ENCODE peak calls at places on chromosome 11, in four cellular contexts. One of them, this sample, is unnamed.

GRCh38 chr11:17385492-17385891 is 3.0 kb downstream of the KCNJ11 start:
- DNase-seq in K562: no peak
- DNase-seq in SK-N-SH: no peak
- DNase-seq in GM12878: no peak
- DNase-seq in this sample: no peak

GRCh38 chr11:2594267-2594666 is 105.5 kb downstream of the KCNQ1OT1 start:
- DNase-seq in K562: no peak
- DNase-seq in SK-N-SH: no peak
- DNase-seq in GM12878: no peak
- DNase-seq in this sample: no peak

GRCh38 chr11:48050304-48050703 is 69.9 kb downstream of the PTPRJ start:
- DNase-seq in K562: no peak
- DNase-seq in SK-N-SH: no peak
- DNase-seq in GM12878: no peak
- DNase-seq in this sample: no peak

GRCh38 chr11:79940165-79940564 is 499.3 kb upstream of the TENM4 start:
- DNase-seq in K562: no peak
- DNase-seq in SK-N-SH: no peak
- DNase-seq in GM12878: no peak
- DNase-seq in this sample: no peak

GRCh38 chr11:30585892-30586250 is 282 bp downstream of the MPPED2 start:
- DNase-seq in K562: no peak
- DNase-seq in SK-N-SH: peak; percentile 82
- DNase-seq in GM12878: no peak
- DNase-seq in this sample: no peak

GRCh38 chr11:63920870-63921417 is 4.0 kb upstream of the RCOR2 start:
- DNase-seq in K562: peak; percentile 74
- DNase-seq in SK-N-SH: no peak
- DNase-seq in GM12878: no peak
- DNase-seq in this sample: no peak

GRCh38 chr11:129779342-129779741 is 36.3 kb upstream of the TMEM45B start:
- DNase-seq in K562: no peak
- DNase-seq in SK-N-SH: no peak
- DNase-seq in GM12878: no peak
- DNase-seq in this sample: no peak

GRCh38 chr11:128204898-128205297 is 382.5 kb downstream of the ETS1 start:
- DNase-seq in K562: no peak
- DNase-seq in SK-N-SH: no peak
- DNase-seq in GM12878: no peak
- DNase-seq in this sample: no peak

GRCh38 chr11:116879789-116880402 is 42.5 kb upstream of the APOA1 start:
- DNase-seq in K562: peak; percentile 48
- DNase-seq in SK-N-SH: peak; percentile 58
- DNase-seq in GM12878: peak; percentile 42
- DNase-seq in this sample: no peak

GRCh38 chr11:103338621-103339484 is 229.6 kb downstream of the DYNC2H1 start:
- DNase-seq in K562: no peak
- DNase-seq in SK-N-SH: no peak
- DNase-seq in GM12878: no peak
- DNase-seq in this sample: peak; percentile 39

GRCh38 chr11:95891423-95892177 is 32.3 kb downstream of the MTMR2 start:
- DNase-seq in K562: no peak
- DNase-seq in SK-N-SH: no peak
- DNase-seq in GM12878: no peak
- DNase-seq in this sample: no peak

GRCh38 chr11:112265659-112266409 is 5.2 kb upstream of the PLET1 start:
- DNase-seq in K562: no peak
- DNase-seq in SK-N-SH: peak; percentile 80
- DNase-seq in GM12878: no peak
- DNase-seq in this sample: no peak

GRCh38 chr11:133980665-133981064 is 23.9 kb upstream of the IGSF9B start:
- DNase-seq in K562: no peak
- DNase-seq in SK-N-SH: no peak
- DNase-seq in GM12878: no peak
- DNase-seq in this sample: no peak

GRCh38 chr11:102886999-102887398 is 12.2 kb upstream of the MMP12 start:
- DNase-seq in K562: no peak
- DNase-seq in SK-N-SH: no peak
- DNase-seq in GM12878: no peak
- DNase-seq in this sample: no peak

GRCh38 chr11:102476069-102476468 is 23.5 kb upstream of the TMEM123 start:
- DNase-seq in K562: no peak
- DNase-seq in SK-N-SH: no peak
- DNase-seq in GM12878: no peak
- DNase-seq in this sample: no peak

GRCh38 chr11:115924744-115925567 is 420.7 kb upstream of the CADM1 start:
- DNase-seq in K562: no peak
- DNase-seq in SK-N-SH: no peak
- DNase-seq in GM12878: peak; percentile 99
- DNase-seq in this sample: no peak

DNA sequence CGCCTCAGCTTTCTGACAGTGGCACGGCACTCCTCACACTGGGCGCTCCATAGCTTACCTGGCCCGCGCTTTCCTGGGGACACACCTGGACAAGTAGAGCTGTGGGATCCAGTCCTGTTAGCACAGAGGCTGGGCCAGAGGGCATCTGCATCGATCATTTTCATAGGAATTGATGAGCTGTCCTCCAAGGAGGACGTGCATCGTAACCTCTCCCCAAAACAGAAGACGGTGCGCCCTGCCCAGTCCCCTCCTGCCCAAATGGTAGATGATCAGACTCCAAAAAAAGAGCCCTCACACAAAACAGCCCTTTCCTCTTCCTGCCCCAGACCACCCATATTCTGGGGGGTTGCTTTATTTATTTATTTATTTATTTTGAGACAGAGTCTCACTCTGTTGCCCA is 161.2 kb downstream of the CTTN start:
- DNase-seq in K562: no peak
- DNase-seq in SK-N-SH: no peak
- DNase-seq in GM12878: no peak
- DNase-seq in this sample: no peak
- TF ChIP-seq NRF1 in K562: no peak
- TF ChIP-seq NRF1 in SK-N-SH: no peak
- TF ChIP-seq NRF1 in GM12878: no peak
- TF ChIP-seq NRF1 in this sample: no peak

GRCh38 chr11:67272327-67273259 is 6.3 kb downstream of the GRK2 start:
- DNase-seq in K562: no peak
- DNase-seq in SK-N-SH: no peak
- DNase-seq in GM12878: no peak
- DNase-seq in this sample: no peak
- TF ChIP-seq NRF1 in K562: no peak
- TF ChIP-seq NRF1 in SK-N-SH: no peak
- TF ChIP-seq NRF1 in GM12878: no peak
- TF ChIP-seq NRF1 in this sample: no peak

GRCh38 chr11:11618973-11619435 is 2.8 kb downstream of the GALNT18 start:
- DNase-seq in K562: no peak
- DNase-seq in SK-N-SH: no peak
- DNase-seq in GM12878: no peak
- DNase-seq in this sample: no peak
- TF ChIP-seq NRF1 in K562: no peak
- TF ChIP-seq NRF1 in SK-N-SH: no peak
- TF ChIP-seq NRF1 in GM12878: no peak
- TF ChIP-seq NRF1 in this sample: no peak

DNA sequence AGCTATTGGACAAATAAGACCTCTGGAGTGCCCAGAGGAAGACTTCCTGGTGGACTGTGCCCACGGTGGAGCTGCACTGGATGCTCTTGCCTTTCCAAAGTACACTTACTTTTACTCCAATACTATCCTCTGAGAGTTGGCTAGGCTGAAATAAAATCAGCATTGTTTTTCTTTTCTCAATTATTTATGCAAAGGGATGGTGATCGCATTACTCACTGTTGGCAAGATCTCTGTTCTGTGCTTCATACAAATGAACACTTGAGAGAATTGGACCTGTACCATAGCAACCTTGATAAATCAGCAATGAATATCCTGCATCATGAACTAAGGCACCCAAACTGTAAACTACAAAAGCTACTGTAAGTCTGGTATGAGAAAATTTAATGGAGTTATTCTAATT is 26.2 kb downstream of the NLRP14 start:
- DNase-seq in K562: no peak
- DNase-seq in SK-N-SH: no peak
- DNase-seq in GM12878: no peak
- DNase-seq in this sample: no peak
- TF ChIP-seq NRF1 in K562: no peak
- TF ChIP-seq NRF1 in SK-N-SH: no peak
- TF ChIP-seq NRF1 in GM12878: no peak
- TF ChIP-seq NRF1 in this sample: no peak

DNA sequence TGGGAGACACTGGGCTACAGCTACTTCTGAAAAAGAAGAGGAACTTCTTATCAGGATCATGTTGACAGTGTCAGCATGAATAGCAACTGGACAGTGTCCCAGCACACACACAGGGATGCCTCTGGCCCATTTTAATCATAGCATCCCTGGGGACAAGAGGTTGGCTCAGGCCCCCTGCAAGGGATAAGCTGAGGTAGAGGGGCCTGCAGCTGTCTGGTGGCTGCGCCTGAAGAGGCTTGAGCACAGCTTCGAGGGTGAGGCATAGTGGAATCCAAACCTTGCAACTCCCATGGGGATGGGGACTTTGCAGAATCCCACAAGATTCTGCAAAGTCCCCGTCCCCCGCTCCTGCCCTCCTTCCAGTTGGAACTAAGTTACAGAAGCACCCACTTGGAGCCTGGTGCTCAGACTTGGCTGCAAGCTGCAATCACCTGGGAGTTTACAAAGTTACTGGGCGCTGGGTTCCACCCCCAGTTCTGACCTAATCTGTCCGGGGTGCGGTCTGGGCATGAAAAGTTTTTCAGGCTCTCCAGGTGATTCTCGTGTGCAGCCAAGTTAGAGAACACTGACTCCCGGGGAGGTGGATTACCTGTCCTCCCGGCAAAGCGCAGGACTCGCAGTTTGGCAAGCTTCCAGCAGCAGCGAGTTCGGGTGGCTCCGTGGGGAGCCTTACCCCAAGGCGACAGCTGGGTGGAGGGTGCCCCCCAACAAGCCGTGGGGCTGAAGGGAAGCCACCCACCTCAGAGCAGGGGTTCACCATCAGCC is 16.0 kb upstream of the LINC01488 start:
- DNase-seq in K562: no peak
- DNase-seq in SK-N-SH: no peak
- DNase-seq in GM12878: no peak
- DNase-seq in this sample: no peak
- TF ChIP-seq NRF1 in K562: no peak
- TF ChIP-seq NRF1 in SK-N-SH: no peak
- TF ChIP-seq NRF1 in GM12878: no peak
- TF ChIP-seq NRF1 in this sample: no peak

DNA sequence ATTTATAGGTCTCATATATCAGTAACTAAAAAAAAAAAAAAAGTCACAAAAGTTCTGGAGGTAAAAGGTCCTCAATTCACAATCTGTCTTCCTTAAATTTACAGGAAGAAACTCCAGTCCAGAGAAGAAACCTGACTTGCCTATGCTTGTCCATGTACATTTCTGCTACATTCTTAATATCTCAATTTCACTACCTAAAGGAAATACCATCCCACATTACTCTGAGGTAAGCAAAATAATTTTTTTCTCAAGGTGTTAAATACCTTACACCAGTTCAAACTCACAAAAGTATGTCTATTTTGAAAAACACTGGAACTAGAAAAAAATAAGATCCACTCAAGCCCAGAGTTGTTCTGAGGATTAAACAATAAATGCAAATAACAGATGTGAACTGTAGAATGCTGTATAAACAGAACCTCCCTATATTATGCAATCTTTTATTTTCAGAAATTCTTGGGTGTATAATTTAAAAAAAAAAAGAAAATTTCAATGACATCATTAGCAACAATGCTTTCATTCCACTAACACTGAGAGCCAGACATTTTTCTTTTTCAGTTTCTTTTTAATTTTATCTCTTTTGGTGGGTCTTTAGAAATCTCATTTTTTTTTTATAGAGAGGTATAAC is 49.9 kb upstream of the GDPD4 start:
- DNase-seq in K562: no peak
- DNase-seq in SK-N-SH: no peak
- DNase-seq in GM12878: no peak
- DNase-seq in this sample: no peak
- TF ChIP-seq NRF1 in K562: no peak
- TF ChIP-seq NRF1 in SK-N-SH: no peak
- TF ChIP-seq NRF1 in GM12878: no peak
- TF ChIP-seq NRF1 in this sample: no peak

GRCh38 chr11:75762885-75763284 is 5.7 kb upstream of the DGAT2 start:
- DNase-seq in K562: no peak
- DNase-seq in SK-N-SH: no peak
- DNase-seq in GM12878: no peak
- DNase-seq in this sample: no peak
- TF ChIP-seq NRF1 in K562: no peak
- TF ChIP-seq NRF1 in SK-N-SH: no peak
- TF ChIP-seq NRF1 in GM12878: no peak
- TF ChIP-seq NRF1 in this sample: no peak

DNA sequence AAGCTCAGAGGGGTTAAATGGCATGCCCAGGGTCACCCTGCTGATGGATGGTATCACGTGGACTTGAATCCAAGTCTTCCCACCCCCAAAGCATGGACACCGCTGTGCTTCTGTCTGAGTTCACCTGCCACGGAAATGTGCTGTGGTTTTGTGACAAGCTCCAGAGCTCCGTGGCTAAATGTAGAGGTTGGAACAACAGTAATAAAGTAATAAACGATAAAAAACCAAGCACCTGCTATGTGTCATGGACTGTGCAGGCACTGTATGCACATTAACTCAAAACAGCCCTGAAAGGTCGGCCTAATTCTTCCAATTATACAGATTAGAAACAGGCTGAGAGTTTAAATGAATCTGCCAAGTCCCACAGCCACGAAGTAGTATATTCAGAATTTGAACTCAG is 182.1 kb upstream of the NAV2 start:
- DNase-seq in K562: no peak
- DNase-seq in SK-N-SH: peak; percentile 53
- DNase-seq in GM12878: no peak
- DNase-seq in this sample: no peak
- TF ChIP-seq NRF1 in K562: no peak
- TF ChIP-seq NRF1 in SK-N-SH: no peak
- TF ChIP-seq NRF1 in GM12878: no peak
- TF ChIP-seq NRF1 in this sample: no peak

GRCh38 chr11:75147875-75148263 is 3.0 kb upstream of the SLCO2B1 start:
- DNase-seq in K562: no peak
- DNase-seq in SK-N-SH: no peak
- DNase-seq in GM12878: no peak
- DNase-seq in this sample: no peak
- TF ChIP-seq NRF1 in K562: no peak
- TF ChIP-seq NRF1 in SK-N-SH: no peak
- TF ChIP-seq NRF1 in GM12878: no peak
- TF ChIP-seq NRF1 in this sample: no peak

This sample was measured in H1.